ENCODE peak calls at places on chromosomes 16 and 17, in six cellular contexts. K, B, V, M, U and I are unnamed samples.

GRCh38 chr16:86827521-86827920 is 249.2 kb downstream of the FOXL1 start:
- DNase-seq in K (no peak), B (no peak), V (no peak), M (no peak), U (no peak), I (no peak)

GRCh38 chr16:3999479-3999868 is 116.8 kb downstream of the ADCY9 start:
- DNase-seq in K (no peak), B (no peak), V (peak), M (no peak), U (no peak), I (peak)

GRCh38 chr17:65737451-65737850 is 176.0 kb upstream of the AXIN2 start:
- DNase-seq in K (no peak), B (no peak), V (no peak), M (no peak), U (no peak), I (no peak)

GRCh38 chr16:2497116-2497630 is 16.6 kb upstream of the ATP6V0C start:
- DNase-seq in K (no peak), B (no peak), V (peak), M (no peak), U (no peak), I (no peak)

GRCh38 chr17:42623732-42624596 is 14.5 kb downstream of the TUBG1 start:
- DNase-seq in K (no peak), B (peak), V (no peak), M (no peak), U (no peak), I (no peak)

GRCh38 chr17:9943343-9943742 is 38.3 kb upstream of the RCVRN start:
- DNase-seq in K (no peak), B (no peak), V (no peak), M (no peak), U (no peak), I (no peak)

GRCh38 chr17:16920628-16921020 is 51.3 kb downstream of the TNFRSF13B start:
- DNase-seq in K (no peak), B (no peak), V (no peak), M (no peak), U (no peak), I (no peak)

GRCh38 chr17:3400008-3400407 is 1.8 kb upstream of the OR1E1 start:
- DNase-seq in K (no peak), B (no peak), V (no peak), M (no peak), U (no peak), I (no peak)

GRCh38 chr17:3695129-3695722 is 729 bp downstream of the P2RX5 start:
- DNase-seq in K (no peak), B (peak), V (no peak), M (no peak), U (no peak), I (no peak)

GRCh38 chr16:20729141-20729540 is 12.5 kb downstream of the THUMPD1 start:
- DNase-seq in K (no peak), B (no peak), V (no peak), M (no peak), U (no peak), I (no peak)